ENCODE peak calls at places on chromosomes 13 and 19, in five cellular contexts. E, A, Q, J and W are unnamed samples.
A peak's percentile ranks its signal among the peaks of the same experiment; 100 is the strongest.

GRCh38 chr19:9178901-9179300 is at the start of gene OR7D2:
- DNase-seq in A (no peak), E (no peak), Q (no peak), J (no peak), W (peak; percentile 23)

GRCh38 chr13:51342706-51343105 is 3.2 kb downstream of the SERPINE3 start:
- DNase-seq in A (peak; percentile 31), J (no peak), E (no peak), Q (no peak), W (peak; percentile 52)

GRCh38 chr19:4057913-4058695 is 8.6 kb downstream of the ZBTB7A start:
- DNase-seq in E (peak; percentile 74), Q (no peak), A (peak; percentile 63), J (peak; percentile 83), W (peak; percentile 87)

GRCh38 chr19:54851353-54851752 is 1.1 kb downstream of the KIR3DL2 start:
- DNase-seq in J (no peak), A (no peak), Q (no peak), E (no peak), W (no peak)

GRCh38 chr13:51839711-51840110 is 5.3 kb downstream of the TMEM272 start:
- DNase-seq in A (no peak), Q (no peak), J (no peak), E (no peak), W (no peak)

GRCh38 chr13:97319088-97319487 is 97.0 kb downstream of the MBNL2 start:
- DNase-seq in A (no peak), Q (no peak), E (no peak), J (no peak), W (no peak)

GRCh38 chr13:77507931-77508776 is 27.4 kb upstream of the SCEL start:
- DNase-seq in E (no peak), A (peak; percentile 10), J (no peak), Q (no peak), W (peak; percentile 83)

GRCh38 chr19:4058696-4059492 is 7.8 kb downstream of the ZBTB7A start:
- DNase-seq in A (no peak), J (no peak), Q (no peak), E (no peak), W (no peak)

GRCh38 chr13:80047406-80047805 is 293.5 kb downstream of the SPRY2 start:
- DNase-seq in Q (no peak), A (peak; percentile 27), E (no peak), J (no peak), W (no peak)

GRCh38 chr13:92158335-92158734 is 759.9 kb downstream of the GPC5 start:
- DNase-seq in Q (no peak), E (no peak), J (no peak), A (no peak), W (peak; percentile 70)

DNA sequence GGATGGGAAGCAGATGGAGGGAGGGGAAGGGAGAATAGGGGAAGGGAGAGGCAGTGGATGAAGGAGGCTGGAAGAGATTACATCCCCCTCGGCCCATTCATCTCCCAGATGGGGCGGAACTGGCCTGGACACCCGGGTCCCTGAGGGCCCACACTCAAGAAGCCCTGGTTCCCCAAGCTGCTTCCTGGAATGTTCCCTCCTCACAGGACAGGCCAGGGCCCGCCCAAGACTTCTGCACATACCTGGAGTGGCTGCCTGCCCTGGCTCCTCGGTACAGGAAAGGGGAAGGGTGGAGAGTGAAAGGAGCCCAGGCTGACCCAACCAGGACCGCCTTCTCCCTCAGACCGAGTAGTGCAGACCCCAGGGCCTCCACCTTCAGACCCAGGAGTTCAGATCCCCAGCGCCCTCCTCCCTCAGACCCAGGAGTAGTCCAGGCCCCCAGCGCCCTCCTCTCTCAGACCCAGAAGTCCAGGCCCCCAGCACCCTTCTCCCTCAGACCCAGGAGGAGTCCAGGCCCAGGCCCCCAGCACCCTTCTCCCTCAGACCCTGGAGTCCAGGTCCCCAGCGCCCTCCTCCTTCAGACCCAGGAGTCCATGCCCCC is 489 bp downstream of the NTF4 start:
- DNase-seq in J (no peak), E (no peak), Q (no peak), A (no peak), W (peak; percentile 87)
- H3K4me3 ChIP-seq in J (no peak overlapping the region), E (peak overlapping the region; percentile 45), Q (peak overlapping the region; percentile 36), A (no peak overlapping the region), W (peak overlapping the region; percentile 73)

DNA sequence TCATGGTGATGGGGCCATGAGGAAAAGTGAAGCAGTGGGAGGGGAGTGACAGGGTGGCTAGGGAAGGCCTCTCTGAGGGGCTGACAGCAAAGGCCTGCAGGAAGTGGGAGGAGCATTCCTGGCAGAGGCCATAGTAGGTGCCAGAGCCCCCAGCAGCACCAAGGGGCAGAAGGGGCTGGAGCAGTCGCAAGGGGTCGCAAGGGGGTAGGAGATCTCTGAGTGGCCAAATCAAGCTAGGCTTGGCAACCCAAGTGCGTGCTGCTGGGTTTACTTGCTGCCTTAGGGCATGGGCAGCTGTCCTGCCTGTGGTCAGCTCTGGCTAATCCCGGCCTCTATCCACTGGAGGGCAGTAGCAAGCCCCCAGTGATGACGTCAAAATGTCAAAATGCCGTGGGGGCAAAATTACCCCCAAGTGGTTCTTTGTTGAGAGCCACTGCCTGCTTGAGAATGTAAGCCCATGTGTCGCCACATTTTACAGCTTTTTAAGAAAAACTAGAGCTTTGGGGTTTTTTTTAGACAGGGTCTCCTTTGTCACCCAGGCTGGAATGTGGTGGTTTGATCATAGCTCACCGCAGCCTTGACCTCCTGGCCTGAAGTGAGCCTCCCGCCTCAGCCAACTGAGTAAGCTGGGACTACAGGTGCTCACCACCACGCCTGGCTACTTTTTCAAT is 11.8 kb downstream of the CCDC97 start:
- DNase-seq in J (no peak), Q (no peak), A (no peak), E (peak; percentile 95), W (peak; percentile 20)
- TF ChIP-seq CTCF in J (peak; percentile 52), Q (no peak), A (peak; percentile 83), E (peak; percentile 88), W (peak; percentile 13)

GRCh38 chr13:75482070-75482819 is at the start of gene TBC1D4:
- DNase-seq in A (peak; percentile 62), J (peak; percentile 84), Q (no peak), E (peak; percentile 50), W (peak; percentile 88)

GRCh38 chr13:75481176-75482069 is 546 bp downstream of the TBC1D4 start:
- DNase-seq in Q (no peak), J (peak; percentile 34), A (no peak), E (peak; percentile 8), W (peak; percentile 47)

GRCh38 chr13:75485286-75486062 is 3.5 kb upstream of the TBC1D4 start:
- DNase-seq in A (no peak), E (peak; percentile 3), J (no peak), Q (no peak), W (peak; percentile 17)

GRCh38 chr13:75480691-75481175 is 1.2 kb downstream of the TBC1D4 start:
- DNase-seq in Q (no peak), E (peak; percentile 5), J (peak; percentile 84), A (no peak), W (peak; percentile 94)

GRCh38 chr13:75482820-75483079 is 781 bp upstream of the TBC1D4 start:
- DNase-seq in Q (no peak), E (no peak), J (no peak), A (no peak), W (no peak)
- H3K4me3 ChIP-seq in Q (peak overlapping the region; percentile 77), E (peak overlapping the region; percentile 92), J (peak overlapping the region; percentile 98), A (peak overlapping the region; percentile 76), W (peak overlapping the region; percentile 69)

DNA sequence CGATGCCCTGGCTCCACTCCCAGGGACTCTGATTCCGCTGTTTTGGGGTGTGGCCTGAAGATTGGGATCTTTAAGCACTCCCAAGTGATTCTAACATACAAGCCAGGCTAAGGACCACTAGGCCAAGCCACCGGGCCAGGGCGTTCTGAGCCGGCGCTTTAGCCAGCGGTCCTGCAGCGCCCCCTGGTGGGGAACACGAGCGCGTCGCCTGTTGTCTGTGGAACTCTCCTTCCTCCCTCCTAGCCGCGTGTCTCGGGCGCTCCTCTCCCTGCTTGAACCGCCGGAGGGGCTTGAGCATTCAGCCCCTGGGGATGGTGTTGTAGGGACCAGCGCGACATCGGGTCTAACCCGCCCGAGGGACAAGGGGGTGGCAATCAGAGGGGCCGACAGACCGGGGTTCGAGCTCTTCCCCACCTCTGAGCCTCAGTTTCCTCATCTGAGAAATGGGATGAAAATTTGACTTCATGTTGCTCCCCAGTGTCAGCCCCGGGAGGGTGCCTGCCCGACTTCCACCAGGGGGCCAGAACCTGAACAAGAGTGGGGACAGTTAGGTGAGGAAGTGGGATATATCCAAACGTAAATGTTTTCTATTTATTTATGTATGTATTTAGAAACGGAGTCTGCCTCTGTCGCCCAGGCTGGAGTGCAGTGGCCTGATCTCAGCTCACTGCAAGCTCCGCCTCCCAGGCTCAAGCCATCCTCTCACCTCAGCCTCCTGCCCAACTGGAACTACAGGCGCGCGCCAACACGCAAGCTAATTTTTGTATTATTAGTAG is 18.0 kb upstream of the PNMA8B start:
- DNase-seq in A (peak; percentile 20), J (peak; percentile 82), E (peak; percentile 88), Q (no peak), W (peak; percentile 73)
- TF ChIP-seq CTCF in A (peak; percentile 97), J (peak; percentile 91), E (peak; percentile 97), Q (peak; percentile 92), W (peak; percentile 85)